ENCODE peak calls at places on chromosomes 12 and 14, in six cellular contexts. One of them, this sample, is unnamed.
A peak's percentile ranks its signal among the peaks of the same experiment; 100 is the strongest.

GRCh38 chr12:110431957-110432587 is 18.1 kb downstream of the ARPC3 start:
- DNase-seq in upper lobe of left lung: no peak
- DNase-seq in IMR-90: no peak
- DNase-seq in thyroid gland: no peak
- DNase-seq in stomach: no peak
- DNase-seq in breast epithelium: no peak
- DNase-seq in this sample: no peak

GRCh38 chr12:91163116-91163515 is 19.5 kb downstream of the DCN start:
- DNase-seq in upper lobe of left lung: no peak
- DNase-seq in IMR-90: no peak
- DNase-seq in thyroid gland: no peak
- DNase-seq in stomach: no peak
- DNase-seq in breast epithelium: no peak
- DNase-seq in this sample: no peak

GRCh38 chr14:68521557-68521901 is 271.3 kb downstream of the ZFP36L1 start:
- DNase-seq in upper lobe of left lung: no peak
- DNase-seq in IMR-90: no peak
- DNase-seq in thyroid gland: no peak
- DNase-seq in stomach: no peak
- DNase-seq in breast epithelium: no peak
- DNase-seq in this sample: no peak

GRCh38 chr14:61599959-61600358 is 95.4 kb upstream of the HIF1A start:
- DNase-seq in upper lobe of left lung: no peak
- DNase-seq in IMR-90: no peak
- DNase-seq in thyroid gland: no peak
- DNase-seq in stomach: no peak
- DNase-seq in breast epithelium: no peak
- DNase-seq in this sample: no peak

GRCh38 chr12:40522837-40523236 is 169.4 kb upstream of the CNTN1 start:
- DNase-seq in upper lobe of left lung: no peak
- DNase-seq in IMR-90: no peak
- DNase-seq in thyroid gland: no peak
- DNase-seq in stomach: no peak
- DNase-seq in breast epithelium: no peak
- DNase-seq in this sample: no peak

GRCh38 chr12:50453872-50454271 is 50.9 kb upstream of the DIP2B start:
- DNase-seq in upper lobe of left lung: no peak
- DNase-seq in IMR-90: peak; percentile 37
- DNase-seq in thyroid gland: no peak
- DNase-seq in stomach: no peak
- DNase-seq in breast epithelium: no peak
- DNase-seq in this sample: no peak

GRCh38 chr14:75559451-75560187 is 18.8 kb upstream of the FLVCR2 start:
- DNase-seq in upper lobe of left lung: peak; percentile 87
- DNase-seq in IMR-90: peak; percentile 30
- DNase-seq in thyroid gland: peak; percentile 72
- DNase-seq in stomach: peak; percentile 39
- DNase-seq in breast epithelium: peak; percentile 63
- DNase-seq in this sample: no peak

GRCh38 chr12:50110127-50110761 is 1.8 kb upstream of the COX14 start:
- DNase-seq in upper lobe of left lung: peak; percentile 68
- DNase-seq in IMR-90: no peak
- DNase-seq in thyroid gland: peak; percentile 63
- DNase-seq in stomach: peak; percentile 70
- DNase-seq in breast epithelium: peak; percentile 50
- DNase-seq in this sample: peak; percentile 50

GRCh38 chr12:33813536-33813935 is 208.8 kb upstream of the ALG10 start:
- DNase-seq in upper lobe of left lung: no peak
- DNase-seq in IMR-90: no peak
- DNase-seq in thyroid gland: no peak
- DNase-seq in stomach: no peak
- DNase-seq in breast epithelium: no peak
- DNase-seq in this sample: no peak

GRCh38 chr14:58243790-58244555 is 670 bp upstream of the PSMA3 start:
- DNase-seq in upper lobe of left lung: peak; percentile 32
- DNase-seq in IMR-90: no peak
- DNase-seq in thyroid gland: peak; percentile 38
- DNase-seq in stomach: no peak
- DNase-seq in breast epithelium: no peak
- DNase-seq in this sample: no peak

GRCh38 chr14:57182760-57183503 is 85.8 kb downstream of the EXOC5 start:
- DNase-seq in upper lobe of left lung: no peak
- DNase-seq in IMR-90: peak; percentile 2
- DNase-seq in thyroid gland: peak; percentile 4
- DNase-seq in stomach: no peak
- DNase-seq in breast epithelium: no peak
- DNase-seq in this sample: no peak

GRCh38 chr14:29444805-29445204 is 482.8 kb downstream of the PRKD1 start:
- DNase-seq in upper lobe of left lung: no peak
- DNase-seq in IMR-90: peak; percentile 3
- DNase-seq in thyroid gland: no peak
- DNase-seq in stomach: no peak
- DNase-seq in breast epithelium: no peak
- DNase-seq in this sample: no peak

GRCh38 chr14:75831455-75831854 is 150.3 kb downstream of the TGFB3 start:
- DNase-seq in upper lobe of left lung: peak; percentile 86
- DNase-seq in IMR-90: peak; percentile 76
- DNase-seq in thyroid gland: peak; percentile 45
- DNase-seq in stomach: peak; percentile 93
- DNase-seq in breast epithelium: peak; percentile 67
- DNase-seq in this sample: peak; percentile 37

GRCh38 chr12:124422142-124422569 is 127.3 kb downstream of the RFLNA start:
- DNase-seq in upper lobe of left lung: peak; percentile 73
- DNase-seq in IMR-90: no peak
- DNase-seq in thyroid gland: peak; percentile 91
- DNase-seq in stomach: peak; percentile 77
- DNase-seq in breast epithelium: peak; percentile 91
- DNase-seq in this sample: no peak

GRCh38 chr12:86018361-86018760 is 144.3 kb downstream of the NTS start:
- DNase-seq in upper lobe of left lung: no peak
- DNase-seq in IMR-90: no peak
- DNase-seq in thyroid gland: no peak
- DNase-seq in stomach: no peak
- DNase-seq in breast epithelium: no peak
- DNase-seq in this sample: no peak

GRCh38 chr12:22048351-22049041 is 2.5 kb downstream of the CMAS start:
- DNase-seq in upper lobe of left lung: no peak
- DNase-seq in IMR-90: no peak
- DNase-seq in thyroid gland: no peak
- DNase-seq in stomach: no peak
- DNase-seq in breast epithelium: no peak
- DNase-seq in this sample: no peak

GRCh38 chr14:99792551-99793212 is 531 bp upstream of the EML1 start:
- DNase-seq in upper lobe of left lung: no peak
- DNase-seq in IMR-90: peak; percentile 20
- DNase-seq in thyroid gland: peak; percentile 40
- DNase-seq in stomach: no peak
- DNase-seq in breast epithelium: no peak
- DNase-seq in this sample: no peak

GRCh38 chr12:685388-685787 is 22.1 kb upstream of the NINJ2 start:
- DNase-seq in upper lobe of left lung: peak; percentile 34
- DNase-seq in IMR-90: peak; percentile 28
- DNase-seq in thyroid gland: no peak
- DNase-seq in stomach: no peak
- DNase-seq in breast epithelium: no peak
- DNase-seq in this sample: no peak

GRCh38 chr12:52787324-52787996 is 8.5 kb downstream of the KRT3 start:
- DNase-seq in upper lobe of left lung: no peak
- DNase-seq in IMR-90: no peak
- DNase-seq in thyroid gland: no peak
- DNase-seq in stomach: no peak
- DNase-seq in breast epithelium: no peak
- DNase-seq in this sample: no peak

GRCh38 chr14:90699016-90699415 is 117.2 kb downstream of the TTC7B start:
- DNase-seq in upper lobe of left lung: no peak
- DNase-seq in IMR-90: no peak
- DNase-seq in thyroid gland: no peak
- DNase-seq in stomach: no peak
- DNase-seq in breast epithelium: no peak
- DNase-seq in this sample: no peak

GRCh38 chr14:105491366-105492006 is 440 bp downstream of the TEDC1 start:
- DNase-seq in upper lobe of left lung: peak; percentile 75
- DNase-seq in IMR-90: peak; percentile 20
- DNase-seq in thyroid gland: peak; percentile 42
- DNase-seq in stomach: peak; percentile 76
- DNase-seq in breast epithelium: peak; percentile 50
- DNase-seq in this sample: peak; percentile 31

GRCh38 chr14:92534863-92535654 is 21.5 kb downstream of the RIN3 start:
- DNase-seq in upper lobe of left lung: no peak
- DNase-seq in IMR-90: no peak
- DNase-seq in thyroid gland: no peak
- DNase-seq in stomach: no peak
- DNase-seq in breast epithelium: no peak
- DNase-seq in this sample: no peak

GRCh38 chr12:21614510-21614909 is 9.9 kb upstream of the GYS2 start:
- DNase-seq in upper lobe of left lung: no peak
- DNase-seq in IMR-90: no peak
- DNase-seq in thyroid gland: no peak
- DNase-seq in stomach: no peak
- DNase-seq in breast epithelium: no peak
- DNase-seq in this sample: no peak

GRCh38 chr14:93320489-93320888 is 12.3 kb downstream of the BTBD7 start:
- DNase-seq in upper lobe of left lung: no peak
- DNase-seq in IMR-90: peak; percentile 23
- DNase-seq in thyroid gland: no peak
- DNase-seq in stomach: no peak
- DNase-seq in breast epithelium: no peak
- DNase-seq in this sample: no peak

GRCh38 chr14:94322648-94323570 is at the start of gene SERPINA6:
- DNase-seq in upper lobe of left lung: no peak
- DNase-seq in IMR-90: peak; percentile 22
- DNase-seq in thyroid gland: no peak
- DNase-seq in stomach: no peak
- DNase-seq in breast epithelium: no peak
- DNase-seq in this sample: no peak

GRCh38 chr12:52052471-52053186 is 1.4 kb downstream of the NR4A1 start:
- DNase-seq in upper lobe of left lung: peak; percentile 63
- DNase-seq in IMR-90: peak; percentile 47
- DNase-seq in thyroid gland: peak; percentile 53
- DNase-seq in stomach: peak; percentile 77
- DNase-seq in breast epithelium: peak; percentile 65
- DNase-seq in this sample: no peak

GRCh38 chr14:50943943-50944646 is at the start of gene PYGL:
- DNase-seq in upper lobe of left lung: peak; percentile 87
- DNase-seq in IMR-90: peak; percentile 49
- DNase-seq in thyroid gland: peak; percentile 73
- DNase-seq in stomach: peak; percentile 69
- DNase-seq in breast epithelium: no peak
- DNase-seq in this sample: peak; percentile 34
- TF ChIP-seq POLR2A in upper lobe of left lung: peak; percentile 42
- TF ChIP-seq POLR2A in IMR-90: peak; percentile 49
- TF ChIP-seq POLR2A in thyroid gland: peak; percentile 84
- TF ChIP-seq POLR2A in stomach: no peak
- TF ChIP-seq POLR2A in breast epithelium: no peak
- TF ChIP-seq POLR2A in this sample: peak; percentile 41

GRCh38 chr12:2382391-2383155 is 329.8 kb downstream of the CACNA1C start:
- DNase-seq in upper lobe of left lung: no peak
- DNase-seq in IMR-90: peak; percentile 51
- DNase-seq in thyroid gland: no peak
- DNase-seq in stomach: no peak
- DNase-seq in breast epithelium: no peak
- DNase-seq in this sample: no peak
- TF ChIP-seq CTCF in upper lobe of left lung: no peak
- TF ChIP-seq CTCF in IMR-90: peak; percentile 18
- TF ChIP-seq CTCF in thyroid gland: no peak
- TF ChIP-seq CTCF in stomach: no peak
- TF ChIP-seq CTCF in breast epithelium: no peak
- TF ChIP-seq CTCF in this sample: no peak

GRCh38 chr14:53044486-53044885 is 93.6 kb upstream of the FERMT2 start:
- DNase-seq in upper lobe of left lung: no peak
- DNase-seq in IMR-90: peak; percentile 91
- DNase-seq in thyroid gland: no peak
- DNase-seq in stomach: no peak
- DNase-seq in breast epithelium: no peak
- DNase-seq in this sample: no peak

GRCh38 chr14:53047302-53047701 is 96.5 kb upstream of the FERMT2 start:
- DNase-seq in upper lobe of left lung: no peak
- DNase-seq in IMR-90: peak; percentile 37
- DNase-seq in thyroid gland: no peak
- DNase-seq in stomach: no peak
- DNase-seq in breast epithelium: no peak
- DNase-seq in this sample: no peak

GRCh38 chr14:53054457-53054856 is 98.7 kb downstream of the DDHD1 start:
- DNase-seq in upper lobe of left lung: no peak
- DNase-seq in IMR-90: peak; percentile 67
- DNase-seq in thyroid gland: no peak
- DNase-seq in stomach: no peak
- DNase-seq in breast epithelium: no peak
- DNase-seq in this sample: no peak

GRCh38 chr14:53043107-53043704 is 92.4 kb upstream of the FERMT2 start:
- DNase-seq in upper lobe of left lung: no peak
- DNase-seq in IMR-90: peak; percentile 93
- DNase-seq in thyroid gland: no peak
- DNase-seq in stomach: no peak
- DNase-seq in breast epithelium: no peak
- DNase-seq in this sample: no peak

DNA sequence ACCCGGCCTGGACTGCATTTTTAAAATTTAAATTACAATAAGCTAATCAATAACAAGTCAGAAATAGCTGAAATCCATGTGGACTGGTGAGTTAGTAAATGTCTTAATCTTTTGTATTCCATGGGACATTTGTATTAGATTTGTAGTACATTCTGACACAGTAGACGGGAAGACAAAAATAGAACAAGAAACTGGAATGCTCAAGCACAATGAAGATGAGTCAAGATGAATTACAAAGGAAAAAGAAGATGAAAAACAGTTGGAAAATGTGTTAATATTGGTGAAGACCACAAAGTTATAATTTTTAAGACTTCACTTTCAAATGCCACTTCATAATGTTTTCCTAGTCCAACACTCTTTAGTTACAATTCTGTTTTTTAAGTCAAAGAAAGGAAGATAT is 97.8 kb upstream of the FERMT2 start:
- DNase-seq in upper lobe of left lung: no peak
- DNase-seq in IMR-90: no peak
- DNase-seq in thyroid gland: no peak
- DNase-seq in stomach: no peak
- DNase-seq in breast epithelium: no peak
- DNase-seq in this sample: no peak
- H3K27me3 ChIP-seq in upper lobe of left lung: no peaks in the 10 kb centered on the region
- H3K27me3 ChIP-seq in IMR-90: no peaks in the 10 kb centered on the region
- H3K27me3 ChIP-seq in thyroid gland: no peaks in the 10 kb centered on the region
- H3K27me3 ChIP-seq in stomach: no peaks in the 10 kb centered on the region
- H3K27me3 ChIP-seq in breast epithelium: no peaks in the 10 kb centered on the region
- H3K27me3 ChIP-seq in this sample: no peaks in the 10 kb centered on the region

DNA sequence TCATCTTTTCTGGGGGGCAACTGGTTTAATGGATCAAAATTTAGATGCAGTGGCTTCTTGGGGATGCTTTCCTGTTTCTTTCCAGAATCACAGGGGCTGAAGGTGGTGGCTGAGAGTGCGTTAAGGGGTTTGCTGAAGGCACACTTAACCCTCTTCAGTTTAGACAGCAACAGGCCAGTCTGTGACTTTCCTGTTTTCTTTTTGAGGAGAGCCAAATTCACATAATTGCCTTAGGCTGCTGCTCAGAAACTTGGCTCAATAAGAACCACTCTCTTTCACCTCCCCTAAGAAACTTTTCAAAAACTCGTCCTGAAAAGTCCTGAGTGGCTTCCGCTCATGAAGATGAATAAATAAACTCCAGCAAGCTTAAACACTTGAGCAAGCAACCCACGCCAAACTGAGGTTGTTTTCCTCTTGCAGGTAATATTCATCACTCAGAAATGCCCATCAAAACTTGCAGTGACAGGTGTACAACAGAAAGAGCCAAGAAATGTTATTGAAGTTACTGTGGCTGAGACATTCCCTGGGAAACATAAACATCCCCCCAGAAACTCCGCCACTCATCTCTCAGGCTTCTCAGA is 510.4 kb downstream of the TMEM132D start:
- DNase-seq in upper lobe of left lung: no peak
- DNase-seq in IMR-90: no peak
- DNase-seq in thyroid gland: no peak
- DNase-seq in stomach: no peak
- DNase-seq in breast epithelium: no peak
- DNase-seq in this sample: no peak
- TF ChIP-seq POLR2A in upper lobe of left lung: no peak
- TF ChIP-seq POLR2A in IMR-90: no peak
- TF ChIP-seq POLR2A in thyroid gland: no peak
- TF ChIP-seq POLR2A in stomach: no peak
- TF ChIP-seq POLR2A in breast epithelium: no peak
- TF ChIP-seq POLR2A in this sample: no peak